ENCODE peak calls at places on chromosomes 11 and 22, in four cellular contexts. S, U, Y and G are unnamed samples.

GRCh38 chr11:8813658-8814057 is 97.3 kb upstream of the AKIP1 start:
- DNase-seq in S (peak; percentile 72), U (peak; percentile 85), Y (peak; percentile 49), G (peak; percentile 98)

GRCh38 chr22:37062366-37062655 is 10.8 kb downstream of the KCTD17 start:
- DNase-seq in S (no peak), U (no peak), Y (no peak), G (no peak)

GRCh38 chr11:1220941-1221721 is 1.7 kb upstream of the MUC5B start:
- DNase-seq in S (no peak), U (no peak), Y (no peak), G (peak; percentile 76)

GRCh38 chr11:113546757-113547507 is 71.7 kb upstream of the DRD2 start:
- DNase-seq in S (peak; percentile 74), U (no peak), Y (no peak), G (peak; percentile 65)

GRCh38 chr22:25848954-25849353 is 107.0 kb downstream of the MYO18B start:
- DNase-seq in S (no peak), U (no peak), Y (no peak), G (no peak)

GRCh38 chr22:26779108-26779507 is 121.7 kb downstream of the MIAT start:
- DNase-seq in S (no peak), U (no peak), Y (no peak), G (no peak)

GRCh38 chr11:63770763-63771162 is 2.2 kb upstream of the ZFTA start:
- DNase-seq in S (no peak), U (no peak), Y (no peak), G (no peak)

GRCh38 chr11:71102251-71102995 is 150.0 kb downstream of the SHANK2 start:
- DNase-seq in S (no peak), U (no peak), Y (no peak), G (no peak)

GRCh38 chr11:117514256-117514655 is 186.6 kb downstream of the CEP164 start:
- DNase-seq in S (no peak), U (no peak), Y (no peak), G (no peak)

GRCh38 chr22:49517721-49518120 is 310.0 kb downstream of the BRD1 start:
- DNase-seq in S (no peak), U (no peak), Y (no peak), G (peak; percentile 72)

GRCh38 chr11:12232819-12233601 is 122.6 kb downstream of the MICAL2 start:
- DNase-seq in S (peak; percentile 80), U (no peak), Y (no peak), G (peak; percentile 90)

GRCh38 chr11:11772865-11773515 is 68.8 kb upstream of the USP47 start:
- DNase-seq in S (no peak), U (no peak), Y (no peak), G (no peak)

GRCh38 chr11:110076388-110076965 is 16.7 kb upstream of the ZC3H12C start:
- DNase-seq in S (peak; percentile 81), U (peak; percentile 75), Y (no peak), G (no peak)

GRCh38 chr11:119432484-119433368 is 9.8 kb upstream of the THY1 start:
- DNase-seq in S (peak; percentile 17), U (peak; percentile 28), Y (no peak), G (peak; percentile 92)

GRCh38 chr11:66970808-66971442 is 4.2 kb upstream of the C11orf86 start:
- DNase-seq in S (peak; percentile 99), U (peak; percentile 85), Y (peak; percentile 72), G (peak; percentile 98)

GRCh38 chr11:118091690-118092089 is 4.9 kb upstream of the SMIM35 start:
- DNase-seq in S (no peak), U (no peak), Y (no peak), G (no peak)

GRCh38 chr22:23121026-23121823 is 20.6 kb downstream of the RSPH14 start:
- DNase-seq in S (no peak), U (no peak), Y (no peak), G (peak; percentile 72)

GRCh38 chr11:119422505-119423416 is at the start of gene THY1:
- DNase-seq in S (no peak), U (peak; percentile 36), Y (no peak), G (peak; percentile 95)

GRCh38 chr11:46410021-46410420 is 18.4 kb upstream of the CHRM4 start:
- DNase-seq in S (no peak), U (no peak), Y (no peak), G (peak; percentile 58)

GRCh38 chr11:86746509-86746908 is 53.8 kb upstream of the PRSS23 start:
- DNase-seq in S (no peak), U (no peak), Y (no peak), G (no peak)

GRCh38 chr11:68044898-68045351 is 6.1 kb downstream of the TCIRG1 start:
- DNase-seq in S (no peak), U (no peak), Y (no peak), G (peak; percentile 61)

GRCh38 chr11:72091292-72091691 is 10.6 kb downstream of the LRRC51 start:
- DNase-seq in S (peak; percentile 38), U (peak; percentile 82), Y (peak; percentile 60), G (peak; percentile 87)

GRCh38 chr22:19843857-19844422 is 10.7 kb downstream of the GNB1L start:
- DNase-seq in S (no peak), U (no peak), Y (no peak), G (peak; percentile 26)
- H3K4me3 ChIP-seq in S (no peak overlapping the region), U (no peak overlapping the region), Y (no peak overlapping the region), G (peak overlapping the region; percentile 48)

GRCh38 chr11:111416231-111416960 is 37.3 kb upstream of the POU2AF1 start:
- DNase-seq in S (no peak), U (no peak), Y (no peak), G (no peak)

GRCh38 chr11:111417766-111418435 is 38.8 kb upstream of the POU2AF1 start:
- DNase-seq in S (peak; percentile 46), U (peak; percentile 65), Y (no peak), G (no peak)

GRCh38 chr11:111419181-111419580 is 40.1 kb upstream of the POU2AF1 start:
- DNase-seq in S (no peak), U (no peak), Y (no peak), G (no peak)

GRCh38 chr11:111418436-111418787 is 39.3 kb upstream of the POU2AF1 start:
- DNase-seq in S (no peak), U (no peak), Y (no peak), G (no peak)

DNA sequence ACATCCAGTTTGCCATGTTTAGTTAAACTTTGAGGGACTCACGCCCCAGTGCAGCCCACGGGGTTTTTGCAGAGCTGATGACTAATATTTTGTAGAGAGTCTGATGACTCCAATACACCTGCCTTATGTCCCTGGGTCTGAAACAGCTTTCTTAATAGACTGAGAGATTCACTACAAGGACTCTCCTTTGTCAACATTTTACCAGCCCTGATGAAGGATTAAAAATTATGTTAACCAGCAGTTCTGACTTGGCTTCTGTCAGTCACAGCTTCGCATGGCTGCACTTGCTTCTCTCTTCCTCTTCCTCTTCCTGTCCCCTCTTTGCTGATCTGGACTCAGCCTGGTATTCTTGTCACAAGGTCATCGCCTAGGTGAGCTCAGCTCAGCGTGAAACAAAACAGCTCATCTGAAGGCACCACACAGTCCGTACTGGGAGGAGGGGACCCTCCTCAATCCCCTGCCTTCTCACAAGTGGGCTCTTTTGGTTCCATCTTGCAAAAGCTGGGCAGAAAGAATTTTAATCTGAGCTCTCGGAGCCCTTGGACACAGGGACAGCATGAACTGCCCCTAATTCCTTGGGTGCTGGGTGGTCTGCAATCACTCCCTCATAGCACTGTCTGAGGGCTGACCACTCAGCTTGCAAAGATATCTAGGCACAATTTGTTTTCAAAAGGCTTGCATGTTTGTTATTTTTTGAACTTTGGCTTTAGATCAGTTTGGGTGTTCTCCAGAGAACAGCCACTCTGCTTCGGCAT is 38.1 kb upstream of the POU2AF1 start:
- DNase-seq in S (no peak), U (no peak), Y (no peak), G (no peak)
- H3K4me2 ChIP-seq in S (no peak overlapping the region), U (no peak overlapping the region), Y (no peak overlapping the region), G (no peak overlapping the region)

DNA sequence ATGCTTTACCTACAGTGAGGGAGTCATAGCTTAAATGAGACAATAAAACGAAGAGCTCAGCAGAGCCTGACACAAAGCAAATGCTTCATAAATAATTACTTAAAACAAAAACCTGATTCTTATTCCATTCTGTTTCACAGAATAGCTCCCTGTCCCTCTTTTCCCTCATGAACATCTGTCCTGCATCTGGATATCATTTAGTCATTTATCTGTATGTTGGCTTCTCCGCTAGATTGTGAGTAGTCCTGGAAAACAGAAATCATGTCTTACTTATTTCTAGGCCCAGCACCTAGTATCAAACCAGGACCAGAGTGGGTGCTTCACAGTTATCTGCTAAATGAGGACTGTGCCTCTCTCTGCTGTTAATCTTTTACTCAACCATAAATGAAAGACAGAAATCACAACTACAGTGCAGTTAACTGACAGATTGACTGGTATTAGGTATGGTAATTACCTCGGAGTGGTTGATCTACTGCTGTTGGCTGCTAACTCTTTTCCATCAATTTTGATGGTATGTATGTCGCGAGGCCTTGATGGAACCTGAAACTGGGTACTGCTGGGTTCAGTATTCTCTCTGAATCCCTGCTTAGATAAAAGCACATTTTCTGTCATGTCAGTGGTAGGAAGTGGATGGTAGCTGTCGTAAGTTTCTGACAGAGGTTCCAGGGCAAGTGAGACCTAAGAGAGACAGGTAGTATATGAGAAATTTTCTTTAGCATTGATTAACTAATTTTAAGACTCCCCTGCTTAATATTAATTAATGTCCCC is 31.5 kb downstream of the C2CD3 start:
- DNase-seq in S (no peak), U (no peak), Y (no peak), G (no peak)
- H3K4me1 ChIP-seq in S (peaks cover 54% of the 10 kb centered on the region), U (peaks cover 24% of the 10 kb centered on the region), Y (peaks cover 45% of the 10 kb centered on the region), G (peaks cover 39% of the 10 kb centered on the region)

GRCh38 chr11:47590026-47590861 is 3.8 kb downstream of the FAM180B start:
- DNase-seq in S (no peak), U (no peak), Y (no peak), G (peak; percentile 83)
- H3K4me3 ChIP-seq in S (no peak overlapping the region), U (no peak overlapping the region), Y (no peak overlapping the region), G (peak overlapping the region; percentile 42)